ENCODE peak calls at places on chromosomes 6 and 20, in four cellular contexts. G is naive thymus-derived CD4-positive, alpha-beta T cell; J is mucosa of descending colon; D is GM23248. C is an unnamed sample.

GRCh38 chr6:149965191-149966020 is 1.7 kb downstream of the ULBP1 start:
- DNase-seq in G (peak), J (no peak), D (no peak), C (no peak)

GRCh38 chr6:42771741-42772100 is 10.1 kb upstream of the BICRAL start:
- DNase-seq in G (no peak), J (no peak), D (no peak), C (no peak)

GRCh38 chr6:3232017-3232838 is 4.8 kb upstream of the TUBB2B start:
- DNase-seq in G (no peak), J (no peak), D (no peak), C (no peak)

GRCh38 chr6:2970753-2971419 is 481 bp downstream of the SERPINB6 start:
- DNase-seq in G (peak), J (peak), D (peak), C (peak)

GRCh38 chr6:26250806-26251075 is 114.3 kb upstream of the BTN3A2 start:
- DNase-seq in G (peak), J (no peak), D (peak), C (no peak)

GRCh38 chr6:36196049-36196879 is at the start of gene BRPF3:
- DNase-seq in G (peak), J (peak), D (peak), C (peak)

GRCh38 chr6:871503-871902 is 178.6 kb upstream of the EXOC2 start:
- DNase-seq in G (no peak), J (no peak), D (no peak), C (no peak)

GRCh38 chr6:53773044-53773696 is 21.6 kb upstream of the LRRC1 start:
- DNase-seq in G (no peak), J (no peak), D (no peak), C (no peak)

GRCh38 chr6:134077301-134077700 is 24.9 kb upstream of the SLC2A12 start:
- DNase-seq in G (no peak), J (no peak), D (peak), C (peak)

GRCh38 chr6:98832282-98833100 is 1.9 kb upstream of the POU3F2 start:
- DNase-seq in G (no peak), J (no peak), D (peak), C (no peak)

GRCh38 chr6:35954335-35954734 is 33.4 kb upstream of the SRPK1 start:
- DNase-seq in G (no peak), J (no peak), D (no peak), C (no peak)

GRCh38 chr6:150813319-150813992 is 52.0 kb upstream of the MTHFD1L start:
- DNase-seq in G (no peak), J (no peak), D (peak), C (peak)

GRCh38 chr20:37247547-37247946 is 14.1 kb downstream of the GHRH start:
- DNase-seq in G (no peak), J (no peak), D (no peak), C (no peak)

GRCh38 chr6:20718705-20719653 is 184.7 kb downstream of the CDKAL1 start:
- DNase-seq in G (no peak), J (no peak), D (no peak), C (no peak)

GRCh38 chr6:53302678-53303360 is 45.9 kb downstream of the ELOVL5 start:
- DNase-seq in G (peak), J (no peak), D (peak), C (no peak)

GRCh38 chr6:16966821-16967817 is 134.7 kb upstream of the STMND1 start:
- DNase-seq in G (no peak), J (no peak), D (peak), C (no peak)

GRCh38 chr6:127775371-127775770 is 125.5 kb downstream of the THEMIS start:
- DNase-seq in G (no peak), J (no peak), D (peak), C (no peak)

GRCh38 chr6:116446399-116446798 is 14.8 kb upstream of the CALHM6 start:
- DNase-seq in G (no peak), J (no peak), D (peak), C (peak)

GRCh38 chr20:24164360-24164759 is 175.8 kb upstream of the GGTLC1 start:
- DNase-seq in G (peak), J (no peak), D (peak), C (peak)

GRCh38 chr20:45649312-45649863 is 18.3 kb upstream of the WFDC9 start:
- DNase-seq in G (no peak), J (no peak), D (no peak), C (no peak)

C was measured in HT-29.